ENCODE peak calls at places on chromosomes 7 and 10, in five cellular contexts. Q is ovary, Y is heart left ventricle, I is IMR-90, N is right lobe of liver. C is an unnamed sample.

GRCh38 chr7:127907638-127908040 is 123.6 kb downstream of the LRRC4 start:
- DNase-seq in Q (no peak), I (peak; percentile 93), Y (no peak), N (no peak), C (no peak)

GRCh38 chr10:29479081-29479917 is 155.5 kb downstream of the SVIL start:
- DNase-seq in Q (no peak), Y (no peak), N (no peak), I (peak; percentile 10), C (no peak)

GRCh38 chr10:104331208-104331838 is 6.9 kb downstream of the ITPRIP start:
- DNase-seq in Y (peak; percentile 61), Q (peak; percentile 41), N (no peak), I (peak; percentile 84), C (peak; percentile 33)

GRCh38 chr10:75531571-75532031 is 100.2 kb downstream of the LRMDA start:
- DNase-seq in Y (no peak), Q (no peak), I (no peak), N (no peak), C (no peak)

GRCh38 chr10:124696446-124697392 is 47.5 kb downstream of the FAM53B start:
- DNase-seq in N (no peak), Y (no peak), Q (no peak), I (no peak), C (no peak)

GRCh38 chr7:93146036-93146435 is 2.1 kb downstream of the SAMD9L start:
- DNase-seq in N (no peak), Q (no peak), Y (no peak), I (no peak), C (no peak)

GRCh38 chr10:131785121-131785460 is 115.7 kb upstream of the PPP2R2D start:
- DNase-seq in I (no peak), Q (no peak), N (no peak), Y (no peak), C (no peak)

GRCh38 chr10:47339759-47340612 is 8.2 kb upstream of the RBP3 start:
- DNase-seq in Y (no peak), N (no peak), I (no peak), Q (no peak), C (no peak)

GRCh38 chr10:60073781-60074656 is 167.7 kb upstream of the CCDC6 start:
- DNase-seq in Q (no peak), I (no peak), Y (no peak), N (no peak), C (no peak)

GRCh38 chr7:138499340-138499739 is 39.3 kb downstream of the TRIM24 start:
- DNase-seq in I (no peak), Y (no peak), Q (no peak), N (no peak), C (no peak)

GRCh38 chr10:12588091-12588850 is 238.9 kb downstream of the CAMK1D start:
- DNase-seq in N (no peak), I (no peak), Q (no peak), Y (no peak), C (no peak)

GRCh38 chr10:59173414-59173813 is 3.0 kb upstream of the PHYHIPL start:
- DNase-seq in N (no peak), Q (no peak), Y (no peak), I (no peak), C (no peak)

GRCh38 chr7:67890316-67890715 is 893.7 kb downstream of the TYW1 start:
- DNase-seq in Q (no peak), I (no peak), N (no peak), Y (no peak), C (no peak)

GRCh38 chr7:104895851-104896236 is 118.2 kb upstream of the KMT2E start:
- DNase-seq in I (no peak), Y (no peak), Q (no peak), N (no peak), C (no peak)

GRCh38 chr7:32290015-32290414 is 200.2 kb downstream of the LSM5 start:
- DNase-seq in Q (no peak), Y (peak; percentile 52), I (no peak), N (no peak), C (no peak)

GRCh38 chr10:63171926-63172325 is 38.8 kb downstream of the NRBF2 start:
- DNase-seq in N (no peak), Y (no peak), I (no peak), Q (no peak), C (no peak)
- H3K36me3 ChIP-seq in N (no peaks in the 10 kb centered on the region), Y (peaks cover 16% of the 10 kb centered on the region), I (peaks cover 13% of the 10 kb centered on the region), Q (no peaks in the 10 kb centered on the region), C (no peaks in the 10 kb centered on the region)

GRCh38 chr7:65980478-65981250 is 1.3 kb downstream of the GUSB start:
- DNase-seq in N (peak; percentile 85), Y (peak; percentile 66), I (no peak), Q (peak; percentile 47), C (no peak)
- H3K27ac ChIP-seq in N (peak overlapping the region; percentile 84), Y (peak overlapping the region; percentile 76), I (peak overlapping the region; percentile 14), Q (no peak overlapping the region), C (peak overlapping the region; percentile 72)

DNA sequence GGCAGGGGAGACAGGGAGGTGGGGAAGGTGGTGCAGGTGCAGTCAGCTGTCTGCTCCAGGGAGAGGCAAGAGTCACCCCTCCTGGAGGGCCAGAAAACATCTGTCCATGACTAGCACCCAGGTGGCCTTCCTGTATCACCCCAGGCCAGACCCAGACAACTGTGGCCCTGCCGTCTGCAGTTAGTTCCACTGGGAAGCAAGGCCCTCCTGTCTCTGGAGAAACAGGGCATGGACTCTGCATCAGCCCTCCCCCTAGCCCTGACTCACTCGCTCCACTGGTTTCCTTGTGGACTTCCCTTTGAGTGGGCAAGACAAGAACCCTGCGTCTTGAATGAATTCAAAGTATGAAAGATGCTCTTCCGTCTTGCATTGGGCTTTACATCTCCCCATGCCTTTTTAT is 12.6 kb downstream of the TBATA start:
- DNase-seq in Q (no peak), Y (peak; percentile 6), I (no peak), N (no peak), C (peak; percentile 43)
- TF ChIP-seq POLR2A in Q (no peak), Y (no peak), I (no peak), N (no peak), C (no peak)

GRCh38 chr7:5497158-5498103 is 73.8 kb upstream of the TNRC18 start:
- DNase-seq in N (no peak), Y (no peak), Q (no peak), I (no peak), C (no peak)

GRCh38 chr7:5500056-5500776 is 76.6 kb upstream of the TNRC18 start:
- DNase-seq in I (peak; percentile 35), Y (no peak), Q (no peak), N (no peak), C (no peak)

GRCh38 chr7:5502726-5503243 is 79.2 kb upstream of the TNRC18 start:
- DNase-seq in Q (no peak), I (no peak), Y (no peak), N (no peak), C (no peak)

GRCh38 chr7:5500777-5501350 is 77.2 kb upstream of the TNRC18 start:
- DNase-seq in Q (no peak), N (no peak), Y (no peak), I (no peak), C (no peak)

DNA sequence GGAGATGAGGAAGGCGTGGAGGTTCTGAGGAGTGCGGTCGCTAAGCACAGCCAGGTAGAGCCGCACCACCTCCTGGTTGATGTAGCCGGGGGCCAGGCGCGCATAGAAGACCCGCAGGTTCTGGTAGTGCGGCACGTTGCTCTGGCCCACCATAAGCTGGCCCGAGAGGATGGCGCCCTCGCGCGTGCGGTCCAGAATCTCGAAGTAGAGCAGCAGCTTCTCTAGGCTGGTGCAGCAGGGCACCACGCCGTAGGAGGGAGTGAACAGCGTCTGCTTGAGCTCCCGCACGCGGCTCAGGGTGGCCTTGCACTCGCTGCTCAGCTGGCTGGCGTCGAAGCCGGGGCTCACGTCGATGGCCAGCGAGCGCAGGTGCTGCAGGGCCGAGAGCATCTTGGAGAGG is 77.8 kb upstream of the TNRC18 start:
- DNase-seq in Y (no peak), N (no peak), Q (no peak), I (no peak), C (no peak)
- H3K36me3 ChIP-seq in Y (no peaks in the 10 kb centered on the region), N (no peaks in the 10 kb centered on the region), Q (no peaks in the 10 kb centered on the region), I (peaks cover 52% of the 10 kb centered on the region), C (no peaks in the 10 kb centered on the region)

GRCh38 chr10:119153661-119154060 is 11.9 kb downstream of the SFXN4 start:
- DNase-seq in Y (no peak), Q (no peak), I (no peak), N (no peak), C (no peak)
- H3K27ac ChIP-seq in Y (no peak overlapping the region), Q (no peak overlapping the region), I (no peak overlapping the region), N (no peak overlapping the region), C (no peak overlapping the region)

GRCh38 chr10:96129387-96130325 is at the start of gene ZNF518A:
- DNase-seq in Q (peak; percentile 92), I (peak; percentile 97), Y (peak; percentile 94), N (peak; percentile 94), C (peak; percentile 88)
- TF ChIP-seq POLR2A in Q (peak; percentile 15), I (peak; percentile 17), Y (no peak), N (peak; percentile 38), C (no peak)

DNA sequence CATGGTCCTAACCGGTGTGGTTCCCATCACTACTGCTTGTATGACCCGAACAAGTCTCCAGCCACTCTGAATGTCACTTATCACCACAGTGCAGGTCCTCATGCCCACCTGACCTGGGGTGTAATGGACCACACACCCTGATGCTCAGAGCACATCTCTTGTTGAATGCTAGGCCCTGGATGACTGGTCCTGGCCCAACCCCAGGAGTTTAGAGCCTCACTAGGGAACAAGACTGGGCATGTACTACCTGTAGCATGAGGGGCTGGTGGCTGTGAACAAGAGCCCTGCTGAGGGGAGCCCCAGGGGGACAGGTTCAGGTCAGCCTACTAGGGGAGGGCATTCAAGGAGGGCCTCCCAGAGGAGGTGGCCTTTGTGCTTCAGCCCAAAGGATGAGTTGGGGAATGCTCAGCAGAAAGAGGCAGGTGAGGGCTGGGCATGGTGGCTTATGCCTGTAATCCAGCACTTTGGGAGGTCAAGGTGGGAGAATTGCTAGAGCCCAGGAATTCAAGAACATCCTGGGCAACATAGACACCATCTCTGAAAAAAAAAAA is 31.2 kb downstream of the ZMIZ1 start:
- DNase-seq in Y (no peak), I (no peak), Q (no peak), N (no peak), C (no peak)
- H3K36me3 ChIP-seq in Y (no peaks in the 10 kb centered on the region), I (peaks cover 6% of the 10 kb centered on the region), Q (no peaks in the 10 kb centered on the region), N (no peaks in the 10 kb centered on the region), C (no peaks in the 10 kb centered on the region)

GRCh38 chr7:18497082-18497481 is 1.5 kb downstream of the HDAC9 start:
- DNase-seq in I (no peak), Y (no peak), Q (no peak), N (no peak), C (no peak)
- H3K27ac ChIP-seq in I (no peak overlapping the region), Y (peak overlapping the region; percentile 92), Q (no peak overlapping the region), N (no peak overlapping the region), C (no peak overlapping the region)

DNA sequence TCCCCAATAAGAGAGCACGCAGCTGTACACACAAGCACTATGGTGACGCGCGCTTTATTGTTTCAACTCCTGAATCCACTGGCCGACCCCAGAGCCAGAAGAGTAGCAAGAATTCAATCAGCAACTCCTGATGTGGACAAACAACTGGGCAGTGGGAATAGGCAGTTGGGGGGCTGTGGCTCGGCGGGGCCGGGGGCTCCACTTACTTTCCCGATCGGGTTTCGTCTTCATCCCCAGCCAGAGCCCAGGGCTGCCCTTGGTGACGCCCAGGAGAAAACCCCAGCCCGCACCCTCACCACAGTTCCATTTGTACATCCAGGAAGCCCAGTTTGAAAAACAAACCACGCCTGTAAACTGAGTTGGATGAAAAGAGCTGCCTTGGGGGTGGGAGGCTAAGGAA is 38.7 kb downstream of the DAGLB start:
- DNase-seq in I (no peak), Y (no peak), N (no peak), Q (no peak), C (no peak)
- TF ChIP-seq POLR2A in I (no peak), Y (no peak), N (no peak), Q (no peak), C (no peak)

C was measured in breast epithelium.